ENCODE peak calls at places on chromosomes 5 and 9, in nine cellular contexts. E is activated naive CD4-positive, alpha-beta T cell; G is AG08396; U is osteocyte; X is amniotic stem cell; R is cardiac fibroblast; C is activated CD4-positive, alpha-beta memory T cell treated with anti-CD3 and anti-CD28 coated beads, Interleukin-2, amount 10 ng/mL, durations not matched to agents 7 days and 5 days; B is cerebellar cortex; M is NCI-H146. H is an unnamed sample.

GRCh38 chr5:128536229-128536860 is 1.7 kb downstream of the FBN2 start:
- DNase-seq in E (no peak), M (no peak), U (no peak), R (peak), G (no peak), X (no peak), B (no peak), C (no peak), H (no peak)

GRCh38 chr9:120265791-120266190 is 314.2 kb downstream of the CDK5RAP2 start:
- DNase-seq in G (no peak), X (no peak), C (no peak), U (no peak), R (peak), E (no peak), B (no peak), M (peak), H (no peak)

GRCh38 chr9:70113403-70114022 is 69.9 kb downstream of the MAMDC2 start:
- DNase-seq in G (peak), B (peak), X (peak), E (no peak), C (peak), R (peak), M (peak), U (no peak), H (peak)

GRCh38 chr9:124598048-124598447 is 90.8 kb upstream of the NR5A1 start:
- DNase-seq in C (no peak), E (no peak), X (no peak), U (no peak), B (no peak), R (no peak), M (no peak), G (no peak), H (no peak)

GRCh38 chr5:115389074-115389798 is 92.8 kb upstream of the CCDC112 start:
- DNase-seq in X (no peak), B (peak), E (no peak), C (no peak), G (no peak), M (no peak), R (no peak), U (no peak), H (no peak)

GRCh38 chr5:69230181-69230580 is 4.5 kb upstream of the CDK7 start:
- DNase-seq in C (no peak), E (no peak), X (no peak), M (no peak), G (no peak), B (no peak), U (peak), R (no peak), H (no peak)

GRCh38 chr5:34535944-34536628 is 120.0 kb upstream of the RAI14 start:
- DNase-seq in E (no peak), G (no peak), M (no peak), C (no peak), R (peak), U (no peak), B (no peak), X (no peak), H (no peak)

GRCh38 chr9:136673970-136674785 is 11.5 kb downstream of the EGFL7 start:
- DNase-seq in X (no peak), R (no peak), M (no peak), U (no peak), E (no peak), B (no peak), G (no peak), C (no peak), H (no peak)

GRCh38 chr5:178350361-178351220 is 118.0 kb upstream of the PHYKPL start:
- DNase-seq in R (no peak), G (no peak), X (no peak), B (no peak), C (no peak), E (no peak), M (no peak), U (no peak), H (no peak)

GRCh38 chr9:35666045-35666444 is 1.1 kb upstream of the ARHGEF39 start:
- DNase-seq in G (peak), R (no peak), U (no peak), B (no peak), M (no peak), E (no peak), C (no peak), X (no peak), H (no peak)

GRCh38 chr5:56479701-56480304 is 246.7 kb upstream of the ANKRD55 start:
- DNase-seq in M (no peak), U (no peak), C (peak), X (no peak), E (no peak), B (peak), G (peak), R (peak), H (no peak)

GRCh38 chr5:10701567-10702039 is 59.4 kb downstream of the DAP start:
- DNase-seq in M (peak), R (peak), E (no peak), X (no peak), G (peak), U (no peak), B (peak), C (peak), H (no peak)

GRCh38 chr9:34611251-34611810 is 566 bp downstream of the RPP25L start:
- DNase-seq in G (peak), M (no peak), E (no peak), X (no peak), C (no peak), U (no peak), B (peak), R (no peak), H (no peak)

GRCh38 chr9:79581794-79582193 is 10.0 kb downstream of the TLE4 start:
- DNase-seq in G (peak), E (no peak), X (peak), U (no peak), R (peak), B (no peak), C (no peak), M (no peak), H (no peak)

GRCh38 chr9:76688471-76689238 is 75.6 kb upstream of the PCA3 start:
- DNase-seq in E (no peak), U (no peak), C (no peak), X (no peak), G (no peak), B (peak), M (peak), R (peak), H (no peak)

GRCh38 chr9:127014210-127014609 is 99.6 kb downstream of the RALGPS1 start:
- DNase-seq in X (no peak), G (peak), E (no peak), U (no peak), C (no peak), M (no peak), R (no peak), B (no peak), H (no peak)

GRCh38 chr9:101880846-101881245 is 142.4 kb upstream of the GRIN3A start:
- DNase-seq in U (no peak), E (no peak), B (no peak), C (no peak), X (no peak), R (no peak), M (no peak), G (no peak), H (no peak)

GRCh38 chr9:137316012-137316981 is 14.2 kb upstream of the NRARP start:
- DNase-seq in M (peak), B (no peak), E (no peak), C (no peak), G (peak), R (peak), X (no peak), U (no peak), H (no peak)

GRCh38 chr5:140821375-140822280 is at the start of gene PCDHA5:
- DNase-seq in U (no peak), E (no peak), C (no peak), X (peak), G (peak), R (peak), B (peak), M (no peak), H (no peak)

GRCh38 chr9:115649991-115650472 is 503.6 kb upstream of the PAPPA start:
- DNase-seq in R (peak), E (no peak), B (peak), X (no peak), G (peak), C (no peak), U (no peak), M (no peak), H (no peak)

GRCh38 chr5:143061161-143061945 is 291.2 kb downstream of the ARHGAP26 start:
- DNase-seq in M (no peak), G (peak), E (no peak), R (peak), X (no peak), C (no peak), U (no peak), B (no peak), H (no peak)

GRCh38 chr5:178201927-178202235 is 2.5 kb upstream of the HNRNPAB start:
- DNase-seq in C (no peak), M (no peak), U (no peak), R (no peak), E (no peak), G (no peak), X (no peak), B (no peak), H (no peak)

GRCh38 chr9:97853844-97854695 is 1.0 kb downstream of the FOXE1 start:
- DNase-seq in X (no peak), G (no peak), E (peak), C (peak), B (no peak), U (peak), M (peak), R (peak), H (peak)

GRCh38 chr9:134212809-134213507 is 48.6 kb upstream of the RNU6ATAC start:
- DNase-seq in C (no peak), G (no peak), M (no peak), R (no peak), B (no peak), U (no peak), X (no peak), E (no peak), H (no peak)

GRCh38 chr5:175867587-175868347 is 3.6 kb upstream of the CPLX2 start:
- DNase-seq in X (no peak), M (peak), B (peak), E (no peak), U (no peak), C (no peak), G (peak), R (no peak), H (no peak)

GRCh38 chr5:80319702-80320101 is at the start of gene SPZ1:
- DNase-seq in G (no peak), X (no peak), B (no peak), U (no peak), E (no peak), M (no peak), R (no peak), C (no peak), H (no peak)

GRCh38 chr9:123735376-123735775 is 194.6 kb downstream of the DENND1A start:
- DNase-seq in G (no peak), M (no peak), X (no peak), U (no peak), B (no peak), E (no peak), C (no peak), R (peak), H (no peak)

GRCh38 chr5:96821260-96821916 is 13.6 kb upstream of the ERAP1 start:
- DNase-seq in C (no peak), G (no peak), R (no peak), U (no peak), M (no peak), E (no peak), X (no peak), B (no peak), H (no peak)

GRCh38 chr5:2895196-2895595 is 143.7 kb upstream of the IRX2 start:
- DNase-seq in M (no peak), B (no peak), U (peak), E (no peak), R (no peak), G (no peak), X (no peak), C (no peak), H (no peak)

GRCh38 chr5:130652178-130652577 is 512.9 kb downstream of the HINT1 start:
- DNase-seq in B (no peak), U (no peak), M (no peak), G (no peak), R (peak), X (peak), C (no peak), E (no peak), H (no peak)

GRCh38 chr9:109401169-109401989 is 80.5 kb upstream of the EPB41L4B start:
- DNase-seq in X (no peak), C (peak), M (peak), B (peak), E (no peak), R (peak), U (no peak), G (peak), H (no peak)

GRCh38 chr9:70761139-70761538 is 346.7 kb upstream of the KLF9 start:
- DNase-seq in X (no peak), E (no peak), B (no peak), R (no peak), G (no peak), U (no peak), C (no peak), M (no peak), H (no peak)

GRCh38 chr5:139061856-139062255 is 136.3 kb downstream of the SIL1 start:
- DNase-seq in X (no peak), R (peak), E (no peak), B (no peak), G (no peak), C (no peak), M (peak), U (no peak), H (no peak)

GRCh38 chr5:116862632-116863455 is 288.2 kb upstream of the SEMA6A start:
- DNase-seq in B (no peak), U (no peak), G (no peak), X (no peak), E (no peak), C (no peak), M (no peak), R (no peak), H (no peak)

GRCh38 chr5:10856646-10857332 is 95.8 kb upstream of the DAP start:
- DNase-seq in B (peak), E (no peak), C (no peak), U (no peak), G (peak), X (peak), R (peak), M (no peak), H (no peak)

GRCh38 chr9:120308495-120308894 is 271.5 kb downstream of the CDK5RAP2 start:
- DNase-seq in M (peak), X (no peak), C (no peak), G (no peak), E (no peak), B (no peak), R (no peak), U (peak), H (no peak)

GRCh38 chr9:104875897-104876296 is 52.1 kb downstream of the ABCA1 start:
- DNase-seq in C (no peak), M (no peak), E (no peak), G (no peak), R (no peak), X (no peak), B (no peak), U (no peak), H (no peak)

H was measured in KG1.